ENCODE peak calls at places on chromosome 19, in five cellular contexts. R is neural progenitor cell, L is upper lobe of right lung, M is fibroblast of pulmonary artery, V is choroid plexus epithelial cell. P is an unnamed sample.

GRCh38 chr19:50239916-50240585 is 36.6 kb downstream of the MYH14 start:
- DNase-seq in L (no peak), M (no peak), V (no peak), R (no peak), P (no peak)

GRCh38 chr19:47094557-47095517 is 18.7 kb downstream of the ZC3H4 start:
- DNase-seq in L (peak; percentile 90), V (peak; percentile 47), R (no peak), M (no peak), P (peak; percentile 72)

GRCh38 chr19:55087542-55087935 is 11.9 kb downstream of the EPS8L1 start:
- DNase-seq in R (no peak), M (peak; percentile 26), L (no peak), V (peak; percentile 31), P (no peak)

GRCh38 chr19:35673121-35673804 is 6.9 kb downstream of the UPK1A start:
- DNase-seq in L (peak; percentile 71), V (peak; percentile 55), M (peak; percentile 40), R (peak; percentile 66), P (peak; percentile 84)

GRCh38 chr19:34082289-34083077 is 89.8 kb upstream of the LSM14A start:
- DNase-seq in R (peak; percentile 80), M (no peak), L (no peak), V (peak; percentile 25), P (no peak)

GRCh38 chr19:51531349-51532315 is at the start of gene SIGLEC6:
- DNase-seq in M (no peak), L (peak; percentile 86), V (no peak), R (no peak), P (peak; percentile 79)

GRCh38 chr19:49851456-49852259 is 699 bp downstream of the PTOV1 start:
- DNase-seq in M (no peak), R (peak; percentile 88), L (no peak), V (no peak), P (no peak)

GRCh38 chr19:53182202-53182601 is 11.0 kb downstream of the ZNF665 start:
- DNase-seq in M (no peak), V (peak; percentile 79), L (no peak), R (no peak), P (no peak)

GRCh38 chr19:1811942-1812425 is at the start of gene ATP8B3:
- DNase-seq in R (no peak), V (no peak), M (no peak), L (no peak), P (peak; percentile 100)

GRCh38 chr19:6608950-6609349 is 18.0 kb upstream of the CD70 start:
- DNase-seq in R (no peak), V (no peak), M (no peak), L (no peak), P (no peak)

GRCh38 chr19:5691205-5691929 is 1.3 kb downstream of the RPL36 start:
- DNase-seq in R (peak; percentile 45), V (peak; percentile 51), L (peak; percentile 78), M (peak; percentile 73), P (no peak)

GRCh38 chr19:12946092-12946845 is 607 bp downstream of the RAD23A start:
- DNase-seq in L (peak; percentile 89), M (peak; percentile 81), V (peak; percentile 88), R (peak; percentile 94), P (peak; percentile 74)

GRCh38 chr19:17826508-17827056 is 5.3 kb upstream of the INSL3 start:
- DNase-seq in V (no peak), L (no peak), M (no peak), R (no peak), P (no peak)

GRCh38 chr19:53422551-53422950 is 9.2 kb upstream of the ZNF761 start:
- DNase-seq in R (no peak), L (no peak), M (no peak), V (no peak), P (no peak)

GRCh38 chr19:16252459-16253205 is 54.9 kb downstream of the AP1M1 start:
- DNase-seq in L (no peak), M (no peak), R (no peak), V (no peak), P (no peak)

GRCh38 chr19:27974082-27974513 is 1238.9 kb downstream of the UQCRFS1 start:
- DNase-seq in R (peak; percentile 70), L (no peak), M (peak; percentile 29), V (peak; percentile 58), P (no peak)

GRCh38 chr19:51338563-51339312 is 3.2 kb downstream of the VSIG10L start:
- DNase-seq in V (peak; percentile 78), M (peak; percentile 74), R (peak; percentile 94), L (peak; percentile 93), P (peak; percentile 95)

GRCh38 chr19:46840157-46840942 is 10.3 kb downstream of the AP2S1 start:
- DNase-seq in M (peak; percentile 78), V (peak; percentile 80), L (peak; percentile 70), R (peak; percentile 91), P (peak; percentile 79)

GRCh38 chr19:28541029-28541428 is 671.9 kb downstream of the UQCRFS1 start:
- DNase-seq in L (no peak), R (no peak), V (no peak), M (no peak), P (no peak)

GRCh38 chr19:54162884-54163283 is 3.4 kb upstream of the LENG1 start:
- DNase-seq in V (no peak), L (no peak), R (no peak), M (no peak), P (no peak)

GRCh38 chr19:31141301-31141700 is 207.9 kb downstream of the TSHZ3 start:
- DNase-seq in L (no peak), R (no peak), V (no peak), M (no peak), P (no peak)

GRCh38 chr19:41144403-41144802 is 30.2 kb downstream of the CYP2F1 start:
- DNase-seq in M (peak; percentile 91), L (peak; percentile 83), R (peak; percentile 83), V (peak; percentile 91), P (peak; percentile 73)

GRCh38 chr19:39659791-39660190 is 4.1 kb downstream of the LGALS16 start:
- DNase-seq in R (no peak), M (no peak), L (no peak), V (no peak), P (no peak)

GRCh38 chr19:12806242-12807131 is at the start of gene RNASEH2A:
- DNase-seq in L (peak; percentile 95), M (peak; percentile 93), V (peak; percentile 94), R (peak; percentile 97), P (peak; percentile 99)

GRCh38 chr19:2814426-2814825 is 5.2 kb upstream of the ZNF554 start:
- DNase-seq in M (no peak), L (no peak), V (no peak), R (no peak), P (no peak)
- TF ChIP-seq CTCF in M (no peak), L (no peak), V (no peak), R (no peak), P (no peak)

GRCh38 chr19:42179501-42179817 is 38.0 kb downstream of the DEDD2 start:
- DNase-seq in M (no peak), R (peak; percentile 79), V (no peak), L (no peak), P (no peak)

GRCh38 chr19:42176990-42177685 is 40.3 kb downstream of the DEDD2 start:
- DNase-seq in L (peak; percentile 88), M (peak; percentile 72), V (peak; percentile 77), R (peak; percentile 96), P (peak; percentile 86)

GRCh38 chr19:42177686-42178019 is 39.8 kb downstream of the DEDD2 start:
- DNase-seq in M (no peak), V (no peak), R (no peak), L (no peak), P (no peak)

GRCh38 chr19:42176649-42176989 is 40.9 kb downstream of the DEDD2 start:
- DNase-seq in R (peak; percentile 76), V (no peak), L (no peak), M (no peak), P (peak; percentile 52)

GRCh38 chr19:42178791-42179500 is 38.5 kb downstream of the DEDD2 start:
- DNase-seq in V (no peak), M (no peak), L (no peak), R (no peak), P (no peak)
- TF ChIP-seq CTCF in V (peak; percentile 64), M (peak; percentile 42), L (peak; percentile 7), R (peak; percentile 64), P (no peak)

GRCh38 chr19:3586124-3586626 is 897 bp downstream of the GIPC3 start:
- DNase-seq in L (no peak), V (no peak), M (no peak), R (peak; percentile 79), P (peak; percentile 81)
- TF ChIP-seq CTCF in L (peak; percentile 59), V (peak; percentile 72), M (peak; percentile 47), R (peak; percentile 76), P (peak; percentile 38)

DNA sequence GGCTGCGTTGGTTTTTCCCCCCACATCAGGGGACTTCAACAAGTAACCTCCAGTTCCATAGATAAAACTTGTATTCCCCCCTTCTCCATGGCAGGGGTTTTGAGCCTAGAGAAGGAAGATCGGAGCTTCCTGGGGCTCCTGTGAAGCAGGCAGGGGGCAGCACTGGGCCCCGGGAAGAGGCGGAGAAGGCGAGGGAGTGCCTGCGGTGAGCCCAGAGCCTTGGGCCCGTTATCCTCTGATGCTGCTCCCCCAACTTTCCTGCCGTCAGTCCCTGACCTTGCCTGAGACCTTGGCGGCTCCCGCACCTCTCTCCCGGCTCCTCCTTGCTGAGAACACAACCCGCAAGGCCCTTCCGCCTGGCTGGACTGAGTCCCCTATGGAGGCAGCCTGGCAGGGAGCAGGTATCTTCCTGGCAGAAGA is 2.5 kb downstream of the LIPE start:
- DNase-seq in M (no peak), L (peak; percentile 63), R (peak; percentile 50), V (no peak), P (no peak)
- TF ChIP-seq CTCF in M (peak; percentile 8), L (no peak), R (peak; percentile 50), V (peak; percentile 26), P (no peak)

GRCh38 chr19:7928741-7929701 is 3.1 kb upstream of the CTXN1 start:
- DNase-seq in L (no peak), V (peak; percentile 91), M (peak; percentile 92), R (peak; percentile 75), P (peak; percentile 83)
- TF ChIP-seq CTCF in L (peak; percentile 33), V (peak; percentile 41), M (peak; percentile 42), R (peak; percentile 53), P (peak; percentile 51)

GRCh38 chr19:45591004-45591637 is 6.5 kb upstream of the OPA3 start:
- DNase-seq in M (no peak), R (peak; percentile 78), V (peak; percentile 33), L (peak; percentile 75), P (peak; percentile 80)
- TF ChIP-seq CTCF in M (peak; percentile 24), R (peak; percentile 56), V (peak; percentile 45), L (peak; percentile 32), P (peak; percentile 36)

GRCh38 chr19:24053601-24054000 is 33.4 kb upstream of the ZNF254 start:
- DNase-seq in R (no peak), V (no peak), L (no peak), M (no peak), P (no peak)
- TF ChIP-seq CTCF in R (no peak), V (no peak), L (no peak), M (no peak), P (no peak)

GRCh38 chr19:10552596-10553053 is 8.9 kb downstream of the ATG4D start:
- DNase-seq in L (no peak), V (peak; percentile 37), R (no peak), M (no peak), P (no peak)

GRCh38 chr19:10553087-10553667 is 9.5 kb downstream of the ATG4D start:
- DNase-seq in L (no peak), R (no peak), V (no peak), M (no peak), P (no peak)

GRCh38 chr19:10550336-10550735 is 6.6 kb downstream of the ATG4D start:
- DNase-seq in V (no peak), L (no peak), M (no peak), R (no peak), P (no peak)

GRCh38 chr19:10549733-10550132 is 6.0 kb downstream of the ATG4D start:
- DNase-seq in M (no peak), L (no peak), R (no peak), V (no peak), P (no peak)

GRCh38 chr19:10551698-10552301 is 8.1 kb downstream of the ATG4D start:
- DNase-seq in L (no peak), V (peak; percentile 46), M (peak; percentile 49), R (no peak), P (no peak)
- TF ChIP-seq CTCF in L (no peak), V (peak; percentile 34), M (peak; percentile 20), R (no peak), P (no peak)

P was measured in GM13976.